ENCODE peak calls at places on chromosomes 12 and 14, in ten cellular contexts. S is mammary epithelial cell, Q is brain microvascular endothelial cell, L is esophagus squamous epithelium, P is IMR-90, G is heart left ventricle, F is mucosa of descending colon, N is hepatocyte, C is fibroblast of villous mesenchyme, J is WERI-Rb-1. H is an unnamed sample.

GRCh38 chr12:129423041-129423580 is 480.7 kb downstream of the TMEM132D start:
- DNase-seq in S (no peak), Q (no peak), L (no peak), P (no peak), G (no peak), F (no peak), N (no peak), C (no peak), J (no peak), H (no peak)

GRCh38 chr14:55605793-55606192 is 25.8 kb downstream of the KTN1 start:
- DNase-seq in S (no peak), Q (no peak), L (no peak), P (no peak), G (no peak), F (no peak), N (no peak), C (no peak), J (no peak), H (no peak)

GRCh38 chr12:92505373-92506340 is 197.1 kb upstream of the PLEKHG7 start:
- DNase-seq in S (no peak), Q (peak; percentile 12), L (peak; percentile 3), P (peak; percentile 50), G (peak; percentile 81), F (peak; percentile 57), N (peak; percentile 23), C (peak; percentile 78), J (no peak), H (no peak)

GRCh38 chr14:97723834-97724770 is 926.9 kb downstream of the VRK1 start:
- DNase-seq in S (no peak), Q (no peak), L (no peak), P (no peak), G (no peak), F (no peak), N (no peak), C (no peak), J (no peak), H (peak; percentile 7)

GRCh38 chr14:91506226-91506625 is 3.9 kb downstream of the PPP4R3A start:
- DNase-seq in S (no peak), Q (no peak), L (no peak), P (no peak), G (no peak), F (no peak), N (no peak), C (no peak), J (no peak), H (no peak)

GRCh38 chr12:92224685-92225331 is 79.2 kb upstream of the BTG1 start:
- DNase-seq in S (peak; percentile 81), Q (peak; percentile 48), L (no peak), P (peak; percentile 71), G (no peak), F (no peak), N (peak; percentile 73), C (peak; percentile 55), J (no peak), H (peak; percentile 95)

GRCh38 chr12:57754411-57755193 is at the start of gene MARCHF9:
- DNase-seq in S (peak; percentile 70), Q (no peak), L (peak; percentile 43), P (no peak), G (peak; percentile 77), F (peak; percentile 93), N (peak; percentile 89), C (no peak), J (peak; percentile 93), H (peak; percentile 89)

GRCh38 chr14:66495214-66496098 is 9.3 kb downstream of the CCDC196 start:
- DNase-seq in S (peak; percentile 63), Q (peak; percentile 68), L (no peak), P (peak; percentile 71), G (no peak), F (no peak), N (peak; percentile 70), C (peak; percentile 74), J (peak; percentile 52), H (peak; percentile 78)

GRCh38 chr14:29749327-29749726 is 178.3 kb downstream of the PRKD1 start:
- DNase-seq in S (no peak), Q (peak; percentile 41), L (no peak), P (peak; percentile 83), G (no peak), F (no peak), N (no peak), C (peak; percentile 45), J (no peak), H (no peak)

GRCh38 chr12:63103489-63104131 is 47.4 kb downstream of the AVPR1A start:
- DNase-seq in S (peak; percentile 3), Q (no peak), L (no peak), P (peak; percentile 23), G (no peak), F (no peak), N (peak; percentile 46), C (peak; percentile 30), J (no peak), H (peak; percentile 46)

GRCh38 chr14:77208266-77208978 is 26.8 kb downstream of the TMEM63C start:
- DNase-seq in S (peak; percentile 54), Q (peak; percentile 39), L (no peak), P (peak; percentile 53), G (peak; percentile 84), F (no peak), N (peak; percentile 87), C (peak; percentile 57), J (peak; percentile 57), H (peak; percentile 74)

GRCh38 chr12:47870175-47870781 is 34.5 kb downstream of the VDR start:
- DNase-seq in S (no peak), Q (no peak), L (no peak), P (no peak), G (no peak), F (no peak), N (peak; percentile 55), C (peak; percentile 72), J (peak; percentile 56), H (no peak)

GRCh38 chr14:89266754-89267153 is 150.3 kb downstream of the FOXN3 start:
- DNase-seq in S (peak; percentile 3), Q (no peak), L (no peak), P (peak; percentile 69), G (no peak), F (no peak), N (no peak), C (no peak), J (no peak), H (peak; percentile 41)

GRCh38 chr12:67698711-67699603 is 50.4 kb downstream of the DYRK2 start:
- DNase-seq in S (peak; percentile 96), Q (no peak), L (no peak), P (peak; percentile 52), G (no peak), F (no peak), N (no peak), C (peak; percentile 37), J (no peak), H (peak; percentile 83)

GRCh38 chr14:63616015-63616414 is 25.7 kb downstream of the WDR89 start:
- DNase-seq in S (peak; percentile 12), Q (no peak), L (no peak), P (no peak), G (no peak), F (no peak), N (no peak), C (peak; percentile 51), J (no peak), H (peak; percentile 44)

GRCh38 chr12:89236748-89237428 is 115.4 kb downstream of the DUSP6 start:
- DNase-seq in S (peak; percentile 96), Q (peak; percentile 60), L (no peak), P (peak; percentile 82), G (no peak), F (no peak), N (no peak), C (no peak), J (no peak), H (peak; percentile 96)

GRCh38 chr14:58078068-58078467 is 73.9 kb downstream of the ARMH4 start:
- DNase-seq in S (peak; percentile 83), Q (peak; percentile 79), L (no peak), P (peak; percentile 84), G (no peak), F (no peak), N (no peak), C (peak; percentile 65), J (no peak), H (peak; percentile 79)
- H3K4me3 ChIP-seq in S (no peak overlapping the region), Q (no peak overlapping the region), L (no peak overlapping the region), P (no peak overlapping the region), G (no peak overlapping the region), F (no peak overlapping the region), N (no peak overlapping the region), C (no peak overlapping the region), J (no peak overlapping the region), H (no peak overlapping the region)

GRCh38 chr12:116009805-116010204 is 267.7 kb downstream of the MED13L start:
- DNase-seq in S (no peak), Q (no peak), L (no peak), P (no peak), G (no peak), F (no peak), N (no peak), C (no peak), J (no peak), H (peak; percentile 11)
- TF ChIP-seq CTCF in S (peak; percentile 40), Q (peak; percentile 64), L (no peak), P (peak; percentile 18), G (peak; percentile 10), F (no peak), N (peak; percentile 26), C (peak; percentile 41), J (peak; percentile 13), H (peak; percentile 44)

DNA sequence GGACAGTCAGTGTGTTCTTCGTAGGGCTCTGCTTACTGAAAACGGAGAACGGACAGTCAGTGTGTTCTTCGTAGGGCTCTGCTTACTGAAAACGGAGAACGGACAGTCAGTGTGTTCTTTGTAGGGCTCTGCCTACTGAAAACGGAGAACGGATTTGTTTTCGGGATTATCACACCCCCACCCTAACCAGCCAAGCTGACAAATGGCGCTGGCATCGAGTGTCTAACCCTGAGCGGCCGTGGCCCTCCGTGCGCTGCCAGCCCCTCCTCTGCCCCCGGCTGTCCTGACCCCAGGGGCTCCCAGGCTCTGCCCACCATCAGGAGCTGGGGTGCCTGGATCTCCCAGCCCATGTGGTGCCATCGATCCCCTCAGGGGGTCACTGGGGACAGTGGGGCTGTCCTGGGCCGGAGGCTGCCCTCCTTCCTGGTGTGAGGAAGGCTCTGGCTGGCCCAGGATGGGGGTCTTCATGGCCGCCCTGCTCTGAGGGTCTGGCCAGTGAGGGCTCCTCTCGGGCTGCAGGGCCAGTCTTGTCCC is 57.3 kb downstream of the FBRSL1 start:
- DNase-seq in S (no peak), Q (no peak), L (no peak), P (no peak), G (no peak), F (no peak), N (no peak), C (no peak), J (peak; percentile 62), H (no peak)
- H3K4me3 ChIP-seq in S (no peak overlapping the region), Q (no peak overlapping the region), L (no peak overlapping the region), P (no peak overlapping the region), G (no peak overlapping the region), F (no peak overlapping the region), N (no peak overlapping the region), C (no peak overlapping the region), J (no peak overlapping the region), H (no peak overlapping the region)

DNA sequence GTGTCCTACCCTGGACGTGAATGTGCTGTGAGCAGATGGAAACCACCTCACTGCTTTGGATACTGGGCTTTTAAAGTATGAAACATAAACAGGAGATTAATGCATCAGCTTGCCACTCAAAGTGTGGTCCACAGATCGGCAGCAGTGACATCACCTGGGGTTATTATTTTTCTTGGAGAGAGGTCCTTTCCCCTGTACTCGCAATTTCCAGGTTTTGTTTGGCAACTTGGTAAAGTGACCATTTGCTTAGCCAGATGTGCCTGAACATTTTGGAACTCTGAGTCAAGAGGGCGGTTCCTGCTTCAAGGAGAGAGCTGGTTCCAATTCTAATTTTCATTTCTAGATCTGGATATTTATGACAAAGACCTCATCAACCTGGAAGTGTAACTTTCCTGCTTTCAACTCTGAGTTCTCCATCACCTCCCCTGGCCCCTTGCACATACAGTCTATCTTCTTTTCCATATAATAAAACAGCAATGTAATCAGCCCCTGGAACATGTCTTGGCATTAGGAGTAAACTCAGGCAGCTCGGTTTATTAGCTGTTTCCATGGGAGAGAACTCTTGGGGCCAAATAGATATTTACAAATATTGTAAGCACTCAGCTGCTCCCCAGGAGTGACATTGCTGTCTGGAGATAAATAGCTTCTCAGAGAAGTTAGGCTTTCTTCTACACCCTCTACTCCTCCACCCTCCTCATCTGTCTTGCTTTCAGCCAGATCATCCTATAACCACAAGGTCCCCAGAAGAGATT is 237.0 kb upstream of the TBX3 start:
- DNase-seq in S (peak; percentile 32), Q (no peak), L (no peak), P (peak; percentile 46), G (no peak), F (no peak), N (no peak), C (peak; percentile 66), J (no peak), H (no peak)
- TF ChIP-seq CTCF in S (no peak), Q (no peak), L (no peak), P (no peak), G (no peak), F (no peak), N (no peak), C (no peak), J (no peak), H (no peak)

H was measured in epithelial cell of esophagus.